ENCODE peak calls at places on chromosomes 5 and 9, in four cellular contexts. H is anterior cingulate cortex, U is myocyte, K is BJ. N is an unnamed sample.

GRCh38 chr5:154758501-154758900 is 3.3 kb downstream of the LARP1 start:
- DNase-seq in K (peak), U (peak), H (no peak), N (no peak)

GRCh38 chr9:69380811-69381210 is 55.8 kb downstream of the ENTREP1 start:
- DNase-seq in U (peak), K (no peak), H (no peak), N (no peak)

GRCh38 chr5:179275941-179276837 is 69.1 kb downstream of the ADAMTS2 start:
- DNase-seq in K (peak), U (peak), H (no peak), N (no peak)

GRCh38 chr9:93670208-93671029 is 94.0 kb downstream of the PHF2 start:
- DNase-seq in H (no peak), U (peak), K (no peak), N (no peak)

GRCh38 chr5:74639538-74640449 is 734 bp downstream of the ENC1 start:
- DNase-seq in H (peak), K (no peak), U (peak), N (peak)

GRCh38 chr5:119355244-119355635 is 579 bp upstream of the TNFAIP8 start:
- DNase-seq in H (no peak), K (no peak), U (no peak), N (no peak)

GRCh38 chr9:2730971-2731370 is 13.7 kb downstream of the KCNV2 start:
- DNase-seq in U (no peak), K (no peak), H (no peak), N (no peak)

GRCh38 chr9:121564861-121565260 is 65.2 kb upstream of the GGTA1 start:
- DNase-seq in U (no peak), K (no peak), H (no peak), N (no peak)

GRCh38 chr5:149616727-149617284 is 35.5 kb downstream of the ARHGEF37 start:
- DNase-seq in U (no peak), K (no peak), H (no peak), N (no peak)

GRCh38 chr5:172932313-172933017 is 26.8 kb upstream of the RPL26L1 start:
- DNase-seq in H (peak), K (no peak), U (peak), N (peak)

GRCh38 chr5:9888517-9888916 is 258.4 kb upstream of the TAS2R1 start:
- DNase-seq in U (peak), H (no peak), K (peak), N (no peak)

GRCh38 chr5:68087866-68088265 is 127.7 kb upstream of the PIK3R1 start:
- DNase-seq in H (no peak), K (no peak), U (no peak), N (no peak)

GRCh38 chr5:24444439-24444838 is 200.3 kb downstream of the CDH10 start:
- DNase-seq in U (no peak), K (no peak), H (no peak), N (no peak)

GRCh38 chr9:126561582-126561981 is 52.1 kb upstream of the LMX1B start:
- DNase-seq in K (no peak), U (no peak), H (no peak), N (no peak)

GRCh38 chr5:145246961-145247744 is 588.0 kb downstream of the PRELID2 start:
- DNase-seq in U (no peak), K (peak), H (no peak), N (no peak)

GRCh38 chr9:26331223-26331622 is 561.4 kb downstream of the CAAP1 start:
- DNase-seq in K (no peak), U (no peak), H (no peak), N (no peak)

GRCh38 chr5:67089200-67089725 is 107.3 kb downstream of the CD180 start:
- DNase-seq in U (peak), K (no peak), H (no peak), N (no peak)

GRCh38 chr9:133713960-133714495 is 24.1 kb downstream of the SARDH start:
- DNase-seq in K (no peak), U (no peak), H (no peak), N (no peak)

GRCh38 chr5:71891856-71892255 is 172.8 kb downstream of the CARTPT start:
- DNase-seq in H (no peak), U (no peak), K (no peak), N (no peak)

GRCh38 chr9:136865768-136866103 is 372 bp downstream of the EDF1 start:
- DNase-seq in U (no peak), H (no peak), K (no peak), N (no peak)

GRCh38 chr5:149434162-149435014 is 55.3 kb upstream of the IL17B start:
- DNase-seq in H (peak), U (peak), K (no peak), N (peak)

GRCh38 chr5:139272471-139273321 is 20.8 kb upstream of the MATR3 start:
- DNase-seq in U (no peak), H (peak), K (no peak), N (no peak)

GRCh38 chr5:112551437-112552018 is 132.5 kb upstream of the EPB41L4A start:
- DNase-seq in H (no peak), U (peak), K (peak), N (peak)

GRCh38 chr9:35814106-35814840 is 569 bp downstream of the HINT2 start:
- DNase-seq in H (peak), U (peak), K (no peak), N (peak)

GRCh38 chr5:73892806-73893205 is 266.8 kb downstream of the ARHGEF28 start:
- DNase-seq in H (no peak), U (no peak), K (peak), N (no peak)

GRCh38 chr5:79392776-79393175 is 121.2 kb downstream of the HOMER1 start:
- DNase-seq in K (no peak), U (no peak), H (no peak), N (no peak)

GRCh38 chr5:140855772-140856674 is at the start of gene PCDHA10:
- DNase-seq in U (peak), H (no peak), K (no peak), N (no peak)

GRCh38 chr5:114471529-114471928 is 109.7 kb downstream of the KCNN2 start:
- DNase-seq in K (no peak), H (no peak), U (no peak), N (no peak)

GRCh38 chr5:33611882-33612281 is 171.1 kb downstream of the TARS1 start:
- DNase-seq in U (peak), K (peak), H (no peak), N (no peak)

GRCh38 chr5:62585751-62586150 is 7.1 kb downstream of the LRRC70 start:
- DNase-seq in U (no peak), H (no peak), K (no peak), N (no peak)

GRCh38 chr9:81787747-81788632 is 98.6 kb upstream of the TLE1 start:
- DNase-seq in H (no peak), U (peak), K (peak), N (no peak)

GRCh38 chr9:91834740-91835139 is 115.3 kb downstream of the ROR2 start:
- DNase-seq in H (no peak), U (no peak), K (no peak), N (no peak)

GRCh38 chr5:170986598-170986997 is 124.8 kb downstream of the RANBP17 start:
- DNase-seq in K (no peak), U (no peak), H (no peak), N (no peak)

GRCh38 chr5:137218471-137218870 is 280.7 kb downstream of the SPOCK1 start:
- DNase-seq in U (peak), K (no peak), H (no peak), N (no peak)

GRCh38 chr5:108748010-108748353 is 285 bp downstream of the FER start:
- DNase-seq in K (no peak), U (no peak), H (no peak), N (no peak)

GRCh38 chr5:90530736-90531487 is 1.5 kb upstream of the LYSMD3 start:
- DNase-seq in K (no peak), U (peak), H (no peak), N (no peak)

GRCh38 chr9:16434522-16434921 is 435.9 kb downstream of the BNC2 start:
- DNase-seq in U (no peak), H (no peak), K (peak), N (no peak)

GRCh38 chr9:37761511-37761910 is 7.9 kb downstream of the TRMT10B start:
- DNase-seq in K (no peak), H (no peak), U (peak), N (no peak)